ENCODE peak calls at places on chromosomes 4 and X, in five cellular contexts. N, C, B, R and A are unnamed samples.

GRCh38 chrX:346034-346813 is 27.6 kb upstream of the GTPBP6 start:
- DNase-seq in N (peak; percentile 47), C (no peak), B (no peak), R (peak; percentile 78), A (no peak)

GRCh38 chrX:16148896-16149295 is 18.4 kb upstream of the MAGEB17 start:
- DNase-seq in N (no peak), C (no peak), B (no peak), R (no peak), A (no peak)

GRCh38 chrX:30141966-30142365 is 73.4 kb upstream of the MAGEB2 start:
- DNase-seq in N (no peak), C (peak; percentile 52), B (peak; percentile 13), R (no peak), A (no peak)

GRCh38 chr4:84573738-84574720 is 8.9 kb upstream of the CDS1 start:
- DNase-seq in N (no peak), C (peak; percentile 54), B (no peak), R (no peak), A (no peak)

GRCh38 chrX:131136776-131137175 is 78.6 kb downstream of the ARHGAP36 start:
- DNase-seq in N (no peak), C (no peak), B (no peak), R (no peak), A (no peak)

GRCh38 chrX:88425739-88426138 is 321.3 kb upstream of the CPXCR1 start:
- DNase-seq in N (no peak), C (peak; percentile 2), B (no peak), R (no peak), A (no peak)

GRCh38 chrX:74458738-74459137 is 37.4 kb downstream of the SLC16A2 start:
- DNase-seq in N (no peak), C (peak; percentile 70), B (no peak), R (no peak), A (no peak)

GRCh38 chrX:67917412-67918010 is 373.7 kb downstream of the AR start:
- DNase-seq in N (no peak), C (no peak), B (no peak), R (no peak), A (no peak)

GRCh38 chr4:186790630-186791029 is 67.0 kb upstream of the FAT1 start:
- DNase-seq in N (no peak), C (no peak), B (no peak), R (no peak), A (no peak)

GRCh38 chrX:109484886-109485285 is 3.0 kb upstream of the GUCY2F start:
- DNase-seq in N (no peak), C (no peak), B (no peak), R (no peak), A (no peak)

GRCh38 chrX:55127692-55128091 is 38.9 kb downstream of the PAGE2 start:
- DNase-seq in N (no peak), C (peak; percentile 30), B (no peak), R (no peak), A (no peak)

GRCh38 chr4:137310593-137311490 is 221.5 kb downstream of the PCDH18 start:
- DNase-seq in N (no peak), C (peak; percentile 85), B (peak; percentile 41), R (no peak), A (no peak)

GRCh38 chr4:39469429-39470077 is 10.7 kb downstream of the LIAS start:
- DNase-seq in N (no peak), C (peak; percentile 92), B (peak; percentile 55), R (no peak), A (no peak)

GRCh38 chrX:140343226-140343873 is 161.5 kb downstream of the SOX3 start:
- DNase-seq in N (no peak), C (peak; percentile 24), B (no peak), R (no peak), A (no peak)

GRCh38 chr4:11954093-11954492 is 525.4 kb upstream of the HS3ST1 start:
- DNase-seq in N (no peak), C (peak; percentile 3), B (no peak), R (no peak), A (no peak)

GRCh38 chrX:21757960-21758359 is at the start of gene SMPX:
- DNase-seq in N (peak; percentile 76), C (no peak), B (no peak), R (no peak), A (no peak)

GRCh38 chrX:37347420-37347819 is 1.7 kb upstream of the PRRG1 start:
- DNase-seq in N (no peak), C (peak; percentile 39), B (no peak), R (no peak), A (no peak)

GRCh38 chrX:101931494-101932248 is at the start of gene ZMAT1:
- DNase-seq in N (peak; percentile 96), C (peak; percentile 81), B (no peak), R (peak; percentile 93), A (peak; percentile 88)

GRCh38 chr4:61094854-61095598 is 105.1 kb upstream of the ADGRL3 start:
- DNase-seq in N (no peak), C (no peak), B (no peak), R (peak; percentile 21), A (no peak)

GRCh38 chr4:48904541-48905142 is 1.9 kb downstream of the OCIAD2 start:
- DNase-seq in N (no peak), C (no peak), B (no peak), R (no peak), A (no peak)

GRCh38 chrX:36198575-36198974 is 279.0 kb downstream of the CFAP47 start:
- DNase-seq in N (no peak), C (no peak), B (no peak), R (no peak), A (no peak)

GRCh38 chr4:187357861-187358260 is 634.2 kb upstream of the FAT1 start:
- DNase-seq in N (no peak), C (no peak), B (no peak), R (no peak), A (no peak)

GRCh38 chr4:42149004-42149403 is 3.5 kb downstream of the BEND4 start:
- DNase-seq in N (no peak), C (no peak), B (no peak), R (no peak), A (no peak)

GRCh38 chr4:1578301-1578781 is 105.8 kb downstream of the FAM53A start:
- DNase-seq in N (peak; percentile 49), C (peak; percentile 39), B (no peak), R (peak; percentile 71), A (no peak)

GRCh38 chr4:145347684-145348083 is 134.0 kb upstream of the SMAD1 start:
- DNase-seq in N (no peak), C (no peak), B (no peak), R (no peak), A (no peak)

GRCh38 chrX:148588649-148589310 is 88.4 kb downstream of the AFF2 start:
- DNase-seq in N (no peak), C (peak; percentile 41), B (no peak), R (no peak), A (no peak)

GRCh38 chr4:32472918-32473317 is 1752.7 kb downstream of the PCDH7 start:
- DNase-seq in N (no peak), C (no peak), B (no peak), R (no peak), A (no peak)